ENCODE peak calls at places on chromosomes 5 and 9, in eight cellular contexts. U is NCI-H345, B is GM03348, L is SJSA1, F is GM19239, H is lower leg skin, P is AG04449, K is foreskin keratinocyte. D is an unnamed sample.

GRCh38 chr5:134440185-134440755 is 28.6 kb upstream of the CDKN2AIPNL start:
- DNase-seq in U (no peak), B (no peak), L (no peak), F (no peak), H (no peak), P (no peak), K (no peak), D (no peak)

GRCh38 chr5:5891350-5891749 is 468.9 kb downstream of the ICE1 start:
- DNase-seq in U (no peak), B (no peak), L (peak), F (no peak), H (no peak), P (no peak), K (peak), D (no peak)

GRCh38 chr9:25861416-25861815 is 183.2 kb upstream of the TUSC1 start:
- DNase-seq in U (no peak), B (peak), L (no peak), F (no peak), H (no peak), P (no peak), K (no peak), D (no peak)

GRCh38 chr9:7653262-7653661 is 146.3 kb downstream of the DMAC1 start:
- DNase-seq in U (no peak), B (no peak), L (no peak), F (no peak), H (no peak), P (no peak), K (no peak), D (no peak)

GRCh38 chr5:1079961-1080360 is 31.9 kb downstream of the SLC12A7 start:
- DNase-seq in U (no peak), B (no peak), L (no peak), F (no peak), H (no peak), P (no peak), K (no peak), D (no peak)

GRCh38 chr9:126723807-126724172 is 81.0 kb upstream of the ZBTB43 start:
- DNase-seq in U (no peak), B (no peak), L (no peak), F (no peak), H (no peak), P (no peak), K (no peak), D (no peak)

GRCh38 chr9:20603524-20604268 is 18.6 kb downstream of the MLLT3 start:
- DNase-seq in U (no peak), B (no peak), L (no peak), F (no peak), H (no peak), P (no peak), K (no peak), D (no peak)

GRCh38 chr5:65835191-65835590 is 91.2 kb upstream of the ERBIN start:
- DNase-seq in U (peak), B (no peak), L (no peak), F (no peak), H (no peak), P (no peak), K (no peak), D (no peak)

GRCh38 chr5:373710-374602 is 52.4 kb downstream of the AHRR start:
- DNase-seq in U (peak), B (peak), L (peak), F (peak), H (peak), P (no peak), K (no peak), D (peak)